ENCODE peak calls at places on chromosomes 6 and 20, in seven cellular contexts. H is neuronal stem cell; V is brain pericyte; Z is activated T-helper 1 cell treated with anti-CD3 and anti-CD28 coated beads, Interleukin-12 subunit alpha, Interleukin-12 subunit beta, Interleukin-2, Interleukin-4 antibody, amounts not matched to agents 30 ng/mL and 10 ng/mL and 1 ng/mL, durations not matched to agents 14 hours and 24 hours and 36 hours; D is left colon; L is Calu3; U is cardiac muscle cell. C is an unnamed sample.

GRCh38 chr6:72466971-72467566 is 154.8 kb upstream of the KCNQ5 start:
- DNase-seq in Z (no peak), D (no peak), V (no peak), L (no peak), U (no peak), H (no peak), C (no peak)

GRCh38 chr20:52454660-52455059 is 263.1 kb upstream of the ZFP64 start:
- DNase-seq in H (no peak), U (no peak), D (no peak), V (no peak), L (no peak), Z (no peak), C (no peak)

GRCh38 chr6:19835605-19836004 is 1.6 kb upstream of the ID4 start:
- DNase-seq in U (no peak), Z (no peak), H (no peak), L (no peak), V (no peak), D (no peak), C (no peak)

GRCh38 chr6:131898718-131899117 is 52.5 kb downstream of the CCN2 start:
- DNase-seq in U (no peak), Z (no peak), L (no peak), D (no peak), V (no peak), H (no peak), C (no peak)

GRCh38 chr20:20582733-20583132 is 129.7 kb downstream of the RALGAPA2 start:
- DNase-seq in Z (no peak), L (no peak), U (no peak), D (no peak), V (no peak), H (no peak), C (no peak)

GRCh38 chr20:37925265-37926165 is 22.6 kb downstream of the VSTM2L start:
- DNase-seq in H (no peak), U (no peak), D (no peak), Z (no peak), L (no peak), V (no peak), C (no peak)

GRCh38 chr6:108437821-108438220 is 122.9 kb upstream of the FOXO3 start:
- DNase-seq in Z (no peak), U (no peak), H (no peak), V (no peak), D (no peak), L (no peak), C (no peak)

GRCh38 chr20:56542489-56543020 is 9.5 kb downstream of the FAM209B start:
- DNase-seq in D (no peak), L (no peak), Z (no peak), U (no peak), V (no peak), H (no peak), C (no peak)

GRCh38 chr20:4261333-4262284 is 246.3 kb upstream of the RNF24 start:
- DNase-seq in Z (no peak), L (no peak), U (no peak), V (no peak), D (no peak), H (no peak), C (no peak)

GRCh38 chr6:7546832-7547714 is 5.6 kb downstream of the DSP start:
- DNase-seq in U (no peak), Z (no peak), H (no peak), V (no peak), D (no peak), L (peak; percentile 12), C (no peak)

GRCh38 chr6:136822051-136822378 is 377 bp upstream of the PEX7 start:
- DNase-seq in L (no peak), U (no peak), H (no peak), D (peak; percentile 37), Z (no peak), V (no peak), C (no peak)

GRCh38 chr6:28142446-28142845 is 763 bp downstream of the ZKSCAN8 start:
- DNase-seq in L (no peak), D (no peak), V (no peak), H (no peak), Z (no peak), U (no peak), C (no peak)

GRCh38 chr6:113596477-113596876 is 260.7 kb upstream of the MARCKS start:
- DNase-seq in V (no peak), D (peak; percentile 23), H (no peak), L (no peak), U (no peak), Z (no peak), C (no peak)

GRCh38 chr6:165899592-165899991 is 236.6 kb upstream of the PDE10A start:
- DNase-seq in Z (no peak), L (no peak), V (no peak), D (no peak), U (no peak), H (no peak), C (no peak)